ENCODE peak calls at places on chromosomes 5 and 9, in ten cellular contexts. O, Q, I, B, Z, Y, G, X, S and H are unnamed samples.

GRCh38 chr5:72417333-72418062 is 89.7 kb downstream of the ZNF366 start:
- DNase-seq in G (no peak), Y (no peak), Z (no peak), B (no peak), I (no peak), X (no peak), Q (no peak), O (no peak), S (no peak), H (no peak)

GRCh38 chr9:26148128-26148527 is 469.9 kb upstream of the TUSC1 start:
- DNase-seq in Q (no peak), S (no peak), I (no peak), B (no peak), G (no peak), Z (no peak), O (no peak), Y (no peak), X (no peak), H (no peak)

GRCh38 chr5:135944967-135945560 is 9.7 kb downstream of the LECT2 start:
- DNase-seq in I (no peak), S (no peak), G (peak; percentile 31), X (peak; percentile 89), O (peak; percentile 89), Z (peak; percentile 25), Y (peak; percentile 11), Q (peak; percentile 28), B (no peak), H (no peak)

GRCh38 chr9:16321461-16322119 is 548.9 kb downstream of the BNC2 start:
- DNase-seq in B (no peak), O (peak; percentile 39), G (no peak), Q (peak; percentile 50), Z (no peak), S (peak; percentile 79), X (peak; percentile 61), I (no peak), Y (no peak), H (no peak)

GRCh38 chr9:109253637-109254284 is 67.1 kb downstream of the EPB41L4B start:
- DNase-seq in O (peak; percentile 56), S (peak; percentile 52), Z (peak; percentile 68), X (peak; percentile 82), G (no peak), I (no peak), B (no peak), Q (no peak), Y (no peak), H (no peak)

GRCh38 chr5:131355972-131356528 is 92.2 kb downstream of the CDC42SE2 start:
- DNase-seq in G (no peak), Q (no peak), Z (no peak), Y (no peak), O (no peak), S (no peak), I (no peak), X (peak; percentile 59), B (no peak), H (no peak)

GRCh38 chr5:170517411-170517810 is 13.6 kb downstream of the KCNIP1 start:
- DNase-seq in Y (no peak), X (no peak), I (no peak), O (no peak), S (no peak), G (no peak), Z (no peak), B (no peak), Q (no peak), H (no peak)

GRCh38 chr5:16617272-16617973 is 626 bp upstream of the RETREG1 start:
- DNase-seq in Y (peak; percentile 24), Q (peak; percentile 61), O (no peak), X (no peak), Z (no peak), I (peak; percentile 37), B (peak; percentile 77), G (no peak), S (no peak), H (peak; percentile 78)

GRCh38 chr5:110309222-110309621 is 417.2 kb downstream of the TMEM232 start:
- DNase-seq in B (no peak), S (no peak), X (no peak), O (no peak), G (no peak), Q (no peak), Z (no peak), I (no peak), Y (no peak), H (no peak)

GRCh38 chr5:124764585-124764984 is 18.1 kb upstream of the ZNF608 start:
- DNase-seq in Q (no peak), B (no peak), Z (no peak), O (no peak), I (no peak), Y (no peak), G (no peak), S (no peak), X (no peak), H (no peak)

DNA sequence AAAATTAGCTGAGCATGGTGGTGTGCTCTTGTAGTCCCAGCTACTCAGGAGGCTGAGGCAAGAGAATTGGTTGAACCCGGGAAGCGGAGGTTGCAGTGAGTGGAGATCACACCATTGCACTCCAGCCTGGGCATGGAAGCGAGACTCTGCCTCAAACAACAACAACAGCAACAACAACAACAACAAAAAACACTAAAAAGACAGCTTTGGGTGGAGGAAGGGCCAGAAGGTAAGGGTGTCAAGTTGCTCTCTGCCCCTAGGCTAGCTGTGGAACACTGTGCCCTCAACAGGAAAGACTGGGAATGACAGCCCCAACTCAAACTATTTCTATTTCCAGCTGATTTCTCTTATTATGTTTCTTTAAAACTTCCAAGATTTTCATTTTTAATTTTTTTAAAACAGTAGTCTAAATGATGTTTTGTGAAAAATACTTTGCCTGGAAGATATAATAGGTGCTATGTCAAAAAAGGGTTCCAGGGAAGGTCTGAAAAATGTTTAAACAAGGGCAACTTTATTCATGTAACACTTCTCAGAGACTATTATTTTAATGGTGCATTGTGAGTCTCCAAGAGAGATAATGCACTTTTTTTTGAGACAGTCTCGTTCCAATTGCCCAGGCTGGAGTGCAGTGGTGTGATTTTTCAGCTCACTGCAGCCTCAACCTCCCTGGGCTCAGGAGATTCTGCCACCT is 29.9 kb downstream of the CLINT1 start:
- DNase-seq in B (no peak), G (no peak), Q (no peak), Z (no peak), O (peak; percentile 19), I (no peak), X (no peak), Y (no peak), S (no peak), H (no peak)
- H3K4me3 ChIP-seq in B (no peak overlapping the region), G (no peak overlapping the region), Q (no peak overlapping the region), Z (no peak overlapping the region), O (no peak overlapping the region), I (no peak overlapping the region), X (no peak overlapping the region), Y (no peak overlapping the region), S (no peak overlapping the region), H (no peak overlapping the region)

GRCh38 chr5:148454576-148454975 is 70.8 kb downstream of the FBXO38 start:
- DNase-seq in G (no peak), Q (peak; percentile 41), O (no peak), Y (no peak), S (no peak), Z (no peak), X (no peak), B (no peak), I (no peak), H (no peak)
- H3K27ac ChIP-seq in G (no peak overlapping the region), Q (peak overlapping the region; percentile 72), O (no peak overlapping the region), Y (no peak overlapping the region), S (no peak overlapping the region), Z (no peak overlapping the region), X (no peak overlapping the region), B (no peak overlapping the region), I (peak overlapping the region; percentile 86), H (no peak overlapping the region)

DNA sequence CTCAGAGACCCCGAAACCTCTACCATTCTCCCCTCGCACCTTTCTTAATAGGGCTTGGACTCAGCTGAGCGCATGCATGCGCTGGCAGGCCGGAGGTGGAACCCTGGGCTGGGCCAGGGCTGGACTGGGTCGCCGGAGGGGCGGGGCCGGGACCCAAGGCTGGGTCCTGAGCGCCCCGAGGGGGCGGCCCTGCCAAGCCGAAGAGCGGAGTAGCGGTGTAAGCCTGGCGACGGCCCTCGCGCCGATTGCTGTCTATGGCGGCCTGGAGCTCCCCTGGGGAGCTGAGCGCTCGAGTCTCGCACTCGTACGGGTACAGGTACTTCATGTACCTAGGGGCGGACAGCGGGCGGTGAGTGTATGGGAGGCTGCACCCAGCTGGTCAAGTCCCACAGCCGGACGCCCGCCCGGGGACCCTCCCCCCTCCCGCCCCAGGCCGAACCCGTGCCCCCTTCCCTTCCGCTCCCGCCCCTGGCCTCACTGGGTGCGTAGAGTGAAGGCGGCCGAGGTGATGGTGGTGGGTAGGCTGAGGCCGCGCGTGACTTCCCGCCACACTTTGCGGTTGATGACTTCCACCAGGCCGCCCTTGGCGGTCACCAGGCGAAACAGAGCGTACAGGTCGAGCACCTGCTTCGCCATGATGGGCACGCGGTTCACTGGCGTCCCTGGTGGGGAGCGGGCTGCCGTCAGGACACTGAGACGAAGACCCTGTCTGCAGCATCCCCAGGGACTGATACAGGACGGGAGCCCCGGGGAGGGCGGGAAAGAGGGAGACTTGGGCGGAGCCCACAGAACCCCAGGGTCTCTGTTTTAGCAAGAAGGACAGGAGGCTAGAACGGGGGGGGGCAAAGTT is 3.3 kb upstream of the DCTN3 start:
- DNase-seq in Z (no peak), Y (no peak), X (no peak), S (no peak), O (no peak), I (no peak), Q (no peak), G (no peak), B (peak; percentile 81), H (no peak)
- H3K4me3 ChIP-seq in Z (no peak overlapping the region), Y (no peak overlapping the region), X (no peak overlapping the region), S (no peak overlapping the region), O (no peak overlapping the region), I (peak overlapping the region; percentile 37), Q (no peak overlapping the region), G (no peak overlapping the region), B (no peak overlapping the region), H (no peak overlapping the region)

GRCh38 chr9:82893549-82893948 is 169.4 kb downstream of the RASEF start:
- DNase-seq in I (no peak), G (no peak), X (no peak), Y (no peak), S (no peak), B (no peak), Q (no peak), Z (no peak), O (no peak), H (no peak)

GRCh38 chr9:82891321-82891720 is 171.6 kb downstream of the RASEF start:
- DNase-seq in X (no peak), Z (no peak), Q (no peak), I (no peak), Y (no peak), O (no peak), S (no peak), G (no peak), B (no peak), H (no peak)

GRCh38 chr9:82890401-82890800 is 172.5 kb downstream of the RASEF start:
- DNase-seq in B (no peak), I (no peak), Y (no peak), Q (no peak), X (no peak), S (no peak), Z (no peak), O (no peak), G (no peak), H (no peak)

GRCh38 chr9:82894961-82895902 is 167.7 kb downstream of the RASEF start:
- DNase-seq in O (no peak), S (no peak), I (no peak), Y (no peak), B (no peak), Q (no peak), X (no peak), Z (no peak), G (no peak), H (no peak)

DNA sequence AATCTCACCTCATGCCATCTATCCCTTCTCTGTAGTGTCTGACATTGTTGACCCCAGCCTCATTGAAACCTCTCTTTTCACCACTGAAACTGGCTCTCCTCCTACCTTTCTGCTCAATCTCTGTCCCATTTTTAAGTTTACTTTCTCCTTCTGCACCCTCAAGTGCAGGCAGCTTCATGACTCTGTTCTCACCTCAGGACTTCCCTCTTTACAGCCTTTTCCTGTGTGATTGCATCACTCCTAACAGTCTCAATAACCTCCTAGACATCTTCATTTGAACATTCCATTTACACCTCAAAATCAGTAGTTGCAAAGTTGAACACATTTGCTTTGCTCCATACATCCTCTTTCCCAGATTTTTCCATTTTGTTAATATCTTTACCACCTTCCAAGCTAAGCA is 172.1 kb downstream of the RASEF start:
- DNase-seq in G (no peak), Z (no peak), S (no peak), Q (no peak), I (no peak), X (no peak), O (no peak), Y (no peak), B (no peak), H (no peak)
- H3K27ac ChIP-seq in G (no peak overlapping the region), Z (no peak overlapping the region), S (no peak overlapping the region), Q (no peak overlapping the region), I (no peak overlapping the region), X (no peak overlapping the region), O (no peak overlapping the region), Y (no peak overlapping the region), B (no peak overlapping the region), H (no peak overlapping the region)